ENCODE peak calls at places on chromosomes 5 and 9, in four cellular contexts. A is heart right ventricle, J is fibroblast of lung, L is breast epithelium. Z is an unnamed sample. For H3K4me1, the result is how much of the 10 kb centered on the place peaks cover.

GRCh38 chr5:71651554-71651953 is 64.4 kb downstream of the MCCC2 start:
- DNase-seq in A (no peak), J (no peak), L (no peak), Z (no peak)

GRCh38 chr5:135750506-135750905 is 84.0 kb upstream of the SLC25A48 start:
- DNase-seq in A (no peak), J (no peak), L (no peak), Z (no peak)

GRCh38 chr5:78405820-78406750 is 45.7 kb downstream of the SCAMP1 start:
- DNase-seq in A (no peak), J (peak), L (no peak), Z (no peak)

GRCh38 chr5:62731011-62731410 is 152.4 kb downstream of the LRRC70 start:
- DNase-seq in A (no peak), J (no peak), L (no peak), Z (no peak)

GRCh38 chr9:28177925-28178324 is 604.6 kb upstream of the C9orf72 start:
- DNase-seq in A (no peak), J (no peak), L (no peak), Z (no peak)

GRCh38 chr5:172773481-172774469 is 2.8 kb upstream of the DUSP1 start:
- DNase-seq in A (no peak), J (peak), L (no peak), Z (no peak)

GRCh38 chr5:133247881-133248642 is 196.2 kb downstream of the HSPA4 start:
- DNase-seq in A (no peak), J (peak), L (no peak), Z (no peak)

GRCh38 chr9:120974921-120975320 is 48.3 kb upstream of the TRAF1 start:
- DNase-seq in A (no peak), J (no peak), L (no peak), Z (no peak)

GRCh38 chr9:129631673-129632129 is 5.7 kb downstream of the NTMT1 start:
- DNase-seq in A (no peak), J (no peak), L (no peak), Z (no peak)

GRCh38 chr9:24011206-24011605 is 185.2 kb upstream of the ELAVL2 start:
- DNase-seq in A (no peak), J (no peak), L (no peak), Z (no peak)

GRCh38 chr5:3432135-3432534 is 163.5 kb upstream of the IRX1 start:
- DNase-seq in A (no peak), J (no peak), L (no peak), Z (no peak)

GRCh38 chr5:160021818-160022446 is 13.0 kb downstream of the TTC1 start:
- DNase-seq in A (no peak), J (peak), L (no peak), Z (no peak)

GRCh38 chr5:123460296-123460729 is 37.1 kb upstream of the CEP120 start:
- DNase-seq in A (no peak), J (no peak), L (no peak), Z (no peak)

GRCh38 chr5:141560725-141561483 is 57.9 kb downstream of the DIAPH1 start:
- DNase-seq in A (peak), J (peak), L (peak), Z (peak)

GRCh38 chr5:134464988-134465855 is 53.5 kb upstream of the CDKN2AIPNL start:
- DNase-seq in A (peak), J (no peak), L (no peak), Z (no peak)

GRCh38 chr5:14134086-14134485 is 9.1 kb upstream of the TRIO start:
- DNase-seq in A (no peak), J (no peak), L (no peak), Z (no peak)

GRCh38 chr5:76329346-76329745 is 73.7 kb upstream of the IQGAP2 start:
- DNase-seq in A (no peak), J (no peak), L (no peak), Z (no peak)

GRCh38 chr5:150196514-150196913 is 6.7 kb downstream of the SLC6A7 start:
- DNase-seq in A (no peak), J (no peak), L (no peak), Z (no peak)

GRCh38 chr5:100519075-100519474 is 16.1 kb upstream of the FAM174A start:
- DNase-seq in A (no peak), J (no peak), L (no peak), Z (no peak)

GRCh38 chr5:141478321-141478945 is 2.7 kb downstream of the PCDHGC3 start:
- DNase-seq in A (no peak), J (no peak), L (peak), Z (no peak)

GRCh38 chr5:7850241-7850532 is 746 bp downstream of the CFAP90 start:
- DNase-seq in A (no peak), J (no peak), L (no peak), Z (no peak)

GRCh38 chr5:57405984-57406383 is 76.6 kb downstream of the ACTBL2 start:
- DNase-seq in A (no peak), J (peak), L (no peak), Z (no peak)

GRCh38 chr5:138370537-138370936 is 18.1 kb downstream of the KDM3B start:
- DNase-seq in A (no peak), J (peak), L (no peak), Z (no peak)

GRCh38 chr9:70120834-70121510 is 77.3 kb downstream of the MAMDC2 start:
- DNase-seq in A (peak), J (peak), L (no peak), Z (no peak)

GRCh38 chr9:34179528-34180138 is 790 bp downstream of the UBAP1 start:
- DNase-seq in A (no peak), J (peak), L (no peak), Z (no peak)

GRCh38 chr9:87640385-87640795 is 85.5 kb upstream of the CTSL start:
- DNase-seq in A (no peak), J (peak), L (no peak), Z (no peak)

GRCh38 chr9:86507119-86507731 is 153.0 kb upstream of the TUT7 start:
- DNase-seq in A (no peak), J (peak), L (peak), Z (no peak)

GRCh38 chr9:128323192-128323730 is 622 bp downstream of the COQ4 start:
- DNase-seq in A (no peak), J (peak), L (no peak), Z (no peak)

GRCh38 chr5:79225026-79225425 is 10.9 kb upstream of the JMY start:
- DNase-seq in A (no peak), J (peak), L (no peak), Z (no peak)

GRCh38 chr5:126437706-126438105 is 14.5 kb downstream of the GRAMD2B start:
- DNase-seq in A (no peak), J (no peak), L (no peak), Z (no peak)

GRCh38 chr9:133163559-133164208 is at the start of gene GBGT1:
- DNase-seq in A (peak), J (peak), L (no peak), Z (no peak)

GRCh38 chr9:74960548-74960947 is 7.8 kb upstream of the C9orf40 start:
- DNase-seq in A (no peak), J (peak), L (no peak), Z (no peak)

GRCh38 chr5:142179776-142180387 is 71.3 kb downstream of the NDFIP1 start:
- DNase-seq in A (no peak), J (no peak), L (no peak), Z (no peak)

GRCh38 chr9:17928228-17928627 is 349.4 kb downstream of the SH3GL2 start:
- DNase-seq in A (no peak), J (no peak), L (no peak), Z (no peak)

GRCh38 chr5:23284656-23285055 is 222.8 kb upstream of the PRDM9 start:
- DNase-seq in A (no peak), J (peak), L (no peak), Z (no peak)

GRCh38 chr9:134684375-134684723 is 42.7 kb downstream of the COL5A1 start:
- DNase-seq in A (no peak), J (no peak), L (no peak), Z (no peak)

GRCh38 chr5:80141147-80141671 is 106.1 kb downstream of the THBS4 start:
- DNase-seq in A (peak), J (peak), L (peak), Z (peak)

GRCh38 chr5:592158-592557 is 20.0 kb upstream of the CEP72 start:
- DNase-seq in A (no peak), J (no peak), L (no peak), Z (no peak)

GRCh38 chr9:112761912-112762651 is 11.5 kb downstream of the SNX30 start:
- DNase-seq in A (no peak), J (peak), L (no peak), Z (no peak)

GRCh38 chr5:117889592-117889991 is 1098.8 kb downstream of the DTWD2 start:
- DNase-seq in A (no peak), J (peak), L (no peak), Z (no peak)

GRCh38 chr5:58887721-58888409 is 305.0 kb downstream of the RAB3C start:
- DNase-seq in A (peak), J (peak), L (no peak), Z (no peak)
- H3K4me1 ChIP-seq in A (under half), J (under half), L (under half), Z (under half)

GRCh38 chr9:108835831-108836230 is 20.0 kb downstream of the ACTL7B start:
- DNase-seq in A (no peak), J (no peak), L (no peak), Z (no peak)
- H3K27ac ChIP-seq in A (no peak), J (no peak), L (no peak), Z (peak)

GRCh38 chr9:131673531-131673930 is 66.3 kb downstream of the RAPGEF1 start:
- DNase-seq in A (no peak), J (no peak), L (no peak), Z (no peak)

GRCh38 chr9:131673068-131673467 is 66.8 kb downstream of the RAPGEF1 start:
- DNase-seq in A (no peak), J (no peak), L (no peak), Z (no peak)

GRCh38 chr9:131670247-131670681 is 69.6 kb downstream of the RAPGEF1 start:
- DNase-seq in A (peak), J (no peak), L (no peak), Z (no peak)

GRCh38 chr9:131671150-131671549 is 68.7 kb downstream of the RAPGEF1 start:
- DNase-seq in A (no peak), J (no peak), L (no peak), Z (no peak)

DNA sequence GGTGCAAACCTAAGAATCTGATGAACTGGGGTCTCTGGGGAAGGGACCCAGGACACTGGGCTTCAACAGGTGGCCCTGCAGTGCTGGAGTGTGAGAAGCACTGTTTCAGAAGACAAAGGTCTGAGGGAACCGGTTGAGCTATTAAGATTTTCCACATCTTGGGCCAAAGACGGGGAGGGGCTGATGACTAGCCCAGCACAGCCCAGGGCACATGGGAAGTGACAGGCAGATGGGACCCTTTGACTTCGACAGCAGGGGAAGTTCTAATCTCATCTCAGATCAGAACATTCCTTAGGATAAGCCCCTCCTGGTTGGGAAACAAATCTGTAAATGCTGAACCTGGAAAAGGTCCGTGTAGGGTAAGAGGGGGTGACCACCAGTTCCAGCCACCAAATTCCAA is 67.4 kb downstream of the RAPGEF1 start:
- DNase-seq in A (no peak), J (no peak), L (no peak), Z (no peak)
- H3K4me1 ChIP-seq in A (half or more), J (under half), L (under half), Z (under half)

GRCh38 chr9:29556746-29557145 is 1983.5 kb upstream of the C9orf72 start:
- DNase-seq in A (no peak), J (no peak), L (no peak), Z (no peak)
- H3K27ac ChIP-seq in A (no peak), J (no peak), L (no peak), Z (peak)